ENCODE peak calls at places on chromosome 15, in four cellular contexts. One of them, this sample, is unnamed.

GRCh38 chr15:68201153-68201878 is 3.8 kb downstream of the CALML4 start:
- DNase-seq in ELR: no peak
- DNase-seq in NCI-H1105: no peak
- DNase-seq in activated T-helper 2 cell treated with anti-CD3 and anti-CD28 coated beads, Interferon-gamma antibody, Interleukin-2, Interleukin-4, amounts not matched to agents 10 μg/mL and 5 μg/mL and 100 μg/mL, durations not matched to agents 14 hours and 24 hours and 36 hours: no peak
- DNase-seq in this sample: no peak

GRCh38 chr15:57747206-57747605 is 40.7 kb downstream of the POLR2M start:
- DNase-seq in activated T-helper 2 cell treated with anti-CD3 and anti-CD28 coated beads, Interferon-gamma antibody, Interleukin-2, Interleukin-4, amounts not matched to agents 10 μg/mL and 5 μg/mL and 100 μg/mL, durations not matched to agents 14 hours and 24 hours and 36 hours: no peak
- DNase-seq in ELR: no peak
- DNase-seq in NCI-H1105: no peak
- DNase-seq in this sample: no peak

GRCh38 chr15:39666671-39667070 is 85.8 kb downstream of the THBS1 start:
- DNase-seq in activated T-helper 2 cell treated with anti-CD3 and anti-CD28 coated beads, Interferon-gamma antibody, Interleukin-2, Interleukin-4, amounts not matched to agents 10 μg/mL and 5 μg/mL and 100 μg/mL, durations not matched to agents 14 hours and 24 hours and 36 hours: no peak
- DNase-seq in ELR: peak
- DNase-seq in NCI-H1105: no peak
- DNase-seq in this sample: no peak

GRCh38 chr15:90497912-90498311 is 31.8 kb upstream of the CRTC3 start:
- DNase-seq in ELR: no peak
- DNase-seq in activated T-helper 2 cell treated with anti-CD3 and anti-CD28 coated beads, Interferon-gamma antibody, Interleukin-2, Interleukin-4, amounts not matched to agents 10 μg/mL and 5 μg/mL and 100 μg/mL, durations not matched to agents 14 hours and 24 hours and 36 hours: no peak
- DNase-seq in NCI-H1105: peak
- DNase-seq in this sample: no peak

GRCh38 chr15:91970142-91970541 is 116.6 kb downstream of the SLCO3A1 start:
- DNase-seq in activated T-helper 2 cell treated with anti-CD3 and anti-CD28 coated beads, Interferon-gamma antibody, Interleukin-2, Interleukin-4, amounts not matched to agents 10 μg/mL and 5 μg/mL and 100 μg/mL, durations not matched to agents 14 hours and 24 hours and 36 hours: no peak
- DNase-seq in NCI-H1105: no peak
- DNase-seq in ELR: no peak
- DNase-seq in this sample: no peak

GRCh38 chr15:63050737-63051700 is 8.5 kb downstream of the TPM1 start:
- DNase-seq in ELR: peak
- DNase-seq in NCI-H1105: peak
- DNase-seq in activated T-helper 2 cell treated with anti-CD3 and anti-CD28 coated beads, Interferon-gamma antibody, Interleukin-2, Interleukin-4, amounts not matched to agents 10 μg/mL and 5 μg/mL and 100 μg/mL, durations not matched to agents 14 hours and 24 hours and 36 hours: no peak
- DNase-seq in this sample: peak

GRCh38 chr15:56917652-56918045 is 795 bp upstream of the TCF12 start:
- DNase-seq in activated T-helper 2 cell treated with anti-CD3 and anti-CD28 coated beads, Interferon-gamma antibody, Interleukin-2, Interleukin-4, amounts not matched to agents 10 μg/mL and 5 μg/mL and 100 μg/mL, durations not matched to agents 14 hours and 24 hours and 36 hours: no peak
- DNase-seq in ELR: no peak
- DNase-seq in NCI-H1105: no peak
- DNase-seq in this sample: no peak

GRCh38 chr15:91202510-91202909 is 102.5 kb downstream of the SV2B start:
- DNase-seq in activated T-helper 2 cell treated with anti-CD3 and anti-CD28 coated beads, Interferon-gamma antibody, Interleukin-2, Interleukin-4, amounts not matched to agents 10 μg/mL and 5 μg/mL and 100 μg/mL, durations not matched to agents 14 hours and 24 hours and 36 hours: no peak
- DNase-seq in NCI-H1105: no peak
- DNase-seq in ELR: no peak
- DNase-seq in this sample: no peak

GRCh38 chr15:64152507-64153387 is 1.2 kb downstream of the SNX22 start:
- DNase-seq in activated T-helper 2 cell treated with anti-CD3 and anti-CD28 coated beads, Interferon-gamma antibody, Interleukin-2, Interleukin-4, amounts not matched to agents 10 μg/mL and 5 μg/mL and 100 μg/mL, durations not matched to agents 14 hours and 24 hours and 36 hours: no peak
- DNase-seq in ELR: peak
- DNase-seq in NCI-H1105: peak
- DNase-seq in this sample: no peak

GRCh38 chr15:97678677-97679076 is 281.8 kb upstream of the ARRDC4 start:
- DNase-seq in NCI-H1105: no peak
- DNase-seq in ELR: no peak
- DNase-seq in activated T-helper 2 cell treated with anti-CD3 and anti-CD28 coated beads, Interferon-gamma antibody, Interleukin-2, Interleukin-4, amounts not matched to agents 10 μg/mL and 5 μg/mL and 100 μg/mL, durations not matched to agents 14 hours and 24 hours and 36 hours: no peak
- DNase-seq in this sample: no peak

GRCh38 chr15:99086327-99086667 is 18.6 kb upstream of the SYNM start:
- DNase-seq in ELR: no peak
- DNase-seq in NCI-H1105: no peak
- DNase-seq in activated T-helper 2 cell treated with anti-CD3 and anti-CD28 coated beads, Interferon-gamma antibody, Interleukin-2, Interleukin-4, amounts not matched to agents 10 μg/mL and 5 μg/mL and 100 μg/mL, durations not matched to agents 14 hours and 24 hours and 36 hours: no peak
- DNase-seq in this sample: no peak

GRCh38 chr15:81312790-81313543 is 11.0 kb downstream of the STARD5 start:
- DNase-seq in activated T-helper 2 cell treated with anti-CD3 and anti-CD28 coated beads, Interferon-gamma antibody, Interleukin-2, Interleukin-4, amounts not matched to agents 10 μg/mL and 5 μg/mL and 100 μg/mL, durations not matched to agents 14 hours and 24 hours and 36 hours: no peak
- DNase-seq in NCI-H1105: no peak
- DNase-seq in ELR: peak
- DNase-seq in this sample: no peak

GRCh38 chr15:89101302-89102191 is 13.3 kb downstream of the ABHD2 start:
- DNase-seq in ELR: peak
- DNase-seq in NCI-H1105: no peak
- DNase-seq in activated T-helper 2 cell treated with anti-CD3 and anti-CD28 coated beads, Interferon-gamma antibody, Interleukin-2, Interleukin-4, amounts not matched to agents 10 μg/mL and 5 μg/mL and 100 μg/mL, durations not matched to agents 14 hours and 24 hours and 36 hours: no peak
- DNase-seq in this sample: no peak

GRCh38 chr15:96515391-96515790 is 184.9 kb downstream of the NR2F2 start:
- DNase-seq in NCI-H1105: no peak
- DNase-seq in ELR: no peak
- DNase-seq in activated T-helper 2 cell treated with anti-CD3 and anti-CD28 coated beads, Interferon-gamma antibody, Interleukin-2, Interleukin-4, amounts not matched to agents 10 μg/mL and 5 μg/mL and 100 μg/mL, durations not matched to agents 14 hours and 24 hours and 36 hours: no peak
- DNase-seq in this sample: no peak

GRCh38 chr15:100759698-100760356 is 119.8 kb upstream of the ALDH1A3 start:
- DNase-seq in ELR: peak
- DNase-seq in NCI-H1105: no peak
- DNase-seq in activated T-helper 2 cell treated with anti-CD3 and anti-CD28 coated beads, Interferon-gamma antibody, Interleukin-2, Interleukin-4, amounts not matched to agents 10 μg/mL and 5 μg/mL and 100 μg/mL, durations not matched to agents 14 hours and 24 hours and 36 hours: no peak
- DNase-seq in this sample: no peak

GRCh38 chr15:26667222-26667988 is 105.5 kb downstream of the GABRB3 start:
- DNase-seq in activated T-helper 2 cell treated with anti-CD3 and anti-CD28 coated beads, Interferon-gamma antibody, Interleukin-2, Interleukin-4, amounts not matched to agents 10 μg/mL and 5 μg/mL and 100 μg/mL, durations not matched to agents 14 hours and 24 hours and 36 hours: no peak
- DNase-seq in NCI-H1105: no peak
- DNase-seq in ELR: no peak
- DNase-seq in this sample: no peak

GRCh38 chr15:65969865-65970832 is 100.9 kb downstream of the RAB11A start:
- DNase-seq in ELR: no peak
- DNase-seq in NCI-H1105: no peak
- DNase-seq in activated T-helper 2 cell treated with anti-CD3 and anti-CD28 coated beads, Interferon-gamma antibody, Interleukin-2, Interleukin-4, amounts not matched to agents 10 μg/mL and 5 μg/mL and 100 μg/mL, durations not matched to agents 14 hours and 24 hours and 36 hours: no peak
- DNase-seq in this sample: no peak

GRCh38 chr15:85831415-85832113 is 36.8 kb upstream of the KLHL25 start:
- DNase-seq in activated T-helper 2 cell treated with anti-CD3 and anti-CD28 coated beads, Interferon-gamma antibody, Interleukin-2, Interleukin-4, amounts not matched to agents 10 μg/mL and 5 μg/mL and 100 μg/mL, durations not matched to agents 14 hours and 24 hours and 36 hours: no peak
- DNase-seq in ELR: peak
- DNase-seq in NCI-H1105: no peak
- DNase-seq in this sample: no peak

GRCh38 chr15:64461577-64462162 is 1.3 kb downstream of the ZNF609 start:
- DNase-seq in ELR: no peak
- DNase-seq in activated T-helper 2 cell treated with anti-CD3 and anti-CD28 coated beads, Interferon-gamma antibody, Interleukin-2, Interleukin-4, amounts not matched to agents 10 μg/mL and 5 μg/mL and 100 μg/mL, durations not matched to agents 14 hours and 24 hours and 36 hours: peak
- DNase-seq in NCI-H1105: peak
- DNase-seq in this sample: peak

GRCh38 chr15:65583701-65584100 is 27.2 kb downstream of the INTS14 start:
- DNase-seq in ELR: peak
- DNase-seq in NCI-H1105: peak
- DNase-seq in activated T-helper 2 cell treated with anti-CD3 and anti-CD28 coated beads, Interferon-gamma antibody, Interleukin-2, Interleukin-4, amounts not matched to agents 10 μg/mL and 5 μg/mL and 100 μg/mL, durations not matched to agents 14 hours and 24 hours and 36 hours: peak
- DNase-seq in this sample: no peak

GRCh38 chr15:71374607-71375352 is 259.5 kb downstream of the THSD4 start:
- DNase-seq in activated T-helper 2 cell treated with anti-CD3 and anti-CD28 coated beads, Interferon-gamma antibody, Interleukin-2, Interleukin-4, amounts not matched to agents 10 μg/mL and 5 μg/mL and 100 μg/mL, durations not matched to agents 14 hours and 24 hours and 36 hours: no peak
- DNase-seq in NCI-H1105: no peak
- DNase-seq in ELR: peak
- DNase-seq in this sample: no peak

GRCh38 chr15:74317820-74318375 is 49.5 kb downstream of the CYP11A1 start:
- DNase-seq in activated T-helper 2 cell treated with anti-CD3 and anti-CD28 coated beads, Interferon-gamma antibody, Interleukin-2, Interleukin-4, amounts not matched to agents 10 μg/mL and 5 μg/mL and 100 μg/mL, durations not matched to agents 14 hours and 24 hours and 36 hours: no peak
- DNase-seq in NCI-H1105: peak
- DNase-seq in ELR: peak
- DNase-seq in this sample: no peak

GRCh38 chr15:98876461-98877369 is 130.9 kb downstream of the PGPEP1L start:
- DNase-seq in NCI-H1105: no peak
- DNase-seq in activated T-helper 2 cell treated with anti-CD3 and anti-CD28 coated beads, Interferon-gamma antibody, Interleukin-2, Interleukin-4, amounts not matched to agents 10 μg/mL and 5 μg/mL and 100 μg/mL, durations not matched to agents 14 hours and 24 hours and 36 hours: no peak
- DNase-seq in ELR: peak
- DNase-seq in this sample: no peak

GRCh38 chr15:80199366-80199765 is 46.6 kb downstream of the FAH start:
- DNase-seq in NCI-H1105: no peak
- DNase-seq in ELR: no peak
- DNase-seq in activated T-helper 2 cell treated with anti-CD3 and anti-CD28 coated beads, Interferon-gamma antibody, Interleukin-2, Interleukin-4, amounts not matched to agents 10 μg/mL and 5 μg/mL and 100 μg/mL, durations not matched to agents 14 hours and 24 hours and 36 hours: no peak
- DNase-seq in this sample: no peak

GRCh38 chr15:40106203-40107161 is 2.2 kb downstream of the BMF start:
- DNase-seq in NCI-H1105: peak
- DNase-seq in activated T-helper 2 cell treated with anti-CD3 and anti-CD28 coated beads, Interferon-gamma antibody, Interleukin-2, Interleukin-4, amounts not matched to agents 10 μg/mL and 5 μg/mL and 100 μg/mL, durations not matched to agents 14 hours and 24 hours and 36 hours: no peak
- DNase-seq in ELR: no peak
- DNase-seq in this sample: no peak

GRCh38 chr15:99070268-99070667 is 34.6 kb upstream of the SYNM start:
- DNase-seq in NCI-H1105: no peak
- DNase-seq in activated T-helper 2 cell treated with anti-CD3 and anti-CD28 coated beads, Interferon-gamma antibody, Interleukin-2, Interleukin-4, amounts not matched to agents 10 μg/mL and 5 μg/mL and 100 μg/mL, durations not matched to agents 14 hours and 24 hours and 36 hours: no peak
- DNase-seq in ELR: no peak
- DNase-seq in this sample: no peak

GRCh38 chr15:90665288-90666134 is 51.6 kb upstream of the BLM start:
- DNase-seq in activated T-helper 2 cell treated with anti-CD3 and anti-CD28 coated beads, Interferon-gamma antibody, Interleukin-2, Interleukin-4, amounts not matched to agents 10 μg/mL and 5 μg/mL and 100 μg/mL, durations not matched to agents 14 hours and 24 hours and 36 hours: peak
- DNase-seq in ELR: peak
- DNase-seq in NCI-H1105: no peak
- DNase-seq in this sample: no peak

GRCh38 chr15:39301589-39301999 is 279.3 kb upstream of the THBS1 start:
- DNase-seq in activated T-helper 2 cell treated with anti-CD3 and anti-CD28 coated beads, Interferon-gamma antibody, Interleukin-2, Interleukin-4, amounts not matched to agents 10 μg/mL and 5 μg/mL and 100 μg/mL, durations not matched to agents 14 hours and 24 hours and 36 hours: no peak
- DNase-seq in ELR: peak
- DNase-seq in NCI-H1105: no peak
- DNase-seq in this sample: no peak

GRCh38 chr15:90561344-90562244 is 31.9 kb downstream of the CRTC3 start:
- DNase-seq in activated T-helper 2 cell treated with anti-CD3 and anti-CD28 coated beads, Interferon-gamma antibody, Interleukin-2, Interleukin-4, amounts not matched to agents 10 μg/mL and 5 μg/mL and 100 μg/mL, durations not matched to agents 14 hours and 24 hours and 36 hours: no peak
- DNase-seq in NCI-H1105: no peak
- DNase-seq in ELR: no peak
- DNase-seq in this sample: no peak

GRCh38 chr15:78021761-78022160 is 55.8 kb downstream of the TBC1D2B start:
- DNase-seq in activated T-helper 2 cell treated with anti-CD3 and anti-CD28 coated beads, Interferon-gamma antibody, Interleukin-2, Interleukin-4, amounts not matched to agents 10 μg/mL and 5 μg/mL and 100 μg/mL, durations not matched to agents 14 hours and 24 hours and 36 hours: no peak
- DNase-seq in ELR: no peak
- DNase-seq in NCI-H1105: no peak
- DNase-seq in this sample: no peak

GRCh38 chr15:61050844-61051569 is 178.1 kb downstream of the RORA start:
- DNase-seq in ELR: peak
- DNase-seq in NCI-H1105: no peak
- DNase-seq in activated T-helper 2 cell treated with anti-CD3 and anti-CD28 coated beads, Interferon-gamma antibody, Interleukin-2, Interleukin-4, amounts not matched to agents 10 μg/mL and 5 μg/mL and 100 μg/mL, durations not matched to agents 14 hours and 24 hours and 36 hours: no peak
- DNase-seq in this sample: no peak